ENCODE peak calls at places on chromosomes 1 and 21, in four cellular contexts. O, K, T and U are unnamed samples. For H3K4me1, the result is how much of the 10 kb centered on the place peaks cover.

GRCh38 chr1:106831511-106831910 is 225.0 kb upstream of the PRMT6 start:
- DNase-seq in O (no peak), T (no peak), K (no peak), U (no peak)

GRCh38 chr1:200535605-200536004 is 84.9 kb downstream of the KIF14 start:
- DNase-seq in T (peak), K (no peak), O (no peak), U (no peak)

GRCh38 chr1:26278835-26279597 is 870 bp upstream of the SH3BGRL3 start:
- DNase-seq in K (no peak), T (peak), O (no peak), U (no peak)

GRCh38 chr1:95364546-95364945 is 130.5 kb downstream of the RWDD3 start:
- DNase-seq in O (no peak), K (no peak), T (no peak), U (no peak)

GRCh38 chr1:226741009-226741408 is 1.9 kb upstream of the ITPKB start:
- DNase-seq in T (no peak), O (no peak), K (no peak), U (no peak)

GRCh38 chr1:201142854-201143725 is 11.2 kb downstream of the TMEM9 start:
- DNase-seq in K (no peak), O (peak), T (no peak), U (no peak)

GRCh38 chr1:229148041-229148671 is 122.8 kb upstream of the RAB4A start:
- DNase-seq in K (no peak), T (peak), O (no peak), U (no peak)

GRCh38 chr1:23718482-23718881 is 24.8 kb upstream of the ELOA start:
- DNase-seq in O (no peak), K (no peak), T (no peak), U (no peak)

GRCh38 chr1:43947061-43947889 is 525 bp downstream of the IPO13 start:
- DNase-seq in T (peak), O (no peak), K (no peak), U (no peak)

GRCh38 chr1:34907487-34908090 is 21.9 kb downstream of the DLGAP3 start:
- DNase-seq in O (no peak), K (no peak), T (no peak), U (no peak)

GRCh38 chr1:173531069-173531693 is 54.0 kb downstream of the PRDX6 start:
- DNase-seq in O (no peak), K (no peak), T (no peak), U (no peak)

GRCh38 chr1:68725353-68725752 is 228.5 kb upstream of the DEPDC1 start:
- DNase-seq in T (peak), K (no peak), O (no peak), U (no peak)

GRCh38 chr1:89630046-89630445 is 2.9 kb upstream of the LRRC8C start:
- DNase-seq in T (no peak), O (no peak), K (no peak), U (no peak)

GRCh38 chr1:56025942-56026341 is 553.4 kb downstream of the PLPP3 start:
- DNase-seq in T (no peak), O (no peak), K (no peak), U (no peak)

GRCh38 chr1:117143856-117144255 is 22.3 kb upstream of the TRIM45 start:
- DNase-seq in K (no peak), T (no peak), O (no peak), U (no peak)

GRCh38 chr1:234208791-234209190 is 164.5 kb upstream of the COA6 start:
- DNase-seq in O (no peak), K (no peak), T (no peak), U (no peak)

GRCh38 chr1:208475449-208475848 is 231.3 kb upstream of the PLXNA2 start:
- DNase-seq in O (no peak), K (no peak), T (no peak), U (no peak)

GRCh38 chr21:44377201-44377921 is 23.9 kb downstream of the TRPM2 start:
- DNase-seq in K (no peak), O (peak), T (no peak), U (no peak)

GRCh38 chr1:85495556-85495955 is 30.6 kb upstream of the DDAH1 start:
- DNase-seq in T (peak), O (peak), K (peak), U (no peak)

GRCh38 chr1:116113615-116114014 is 2.4 kb downstream of the MAB21L3 start:
- DNase-seq in T (no peak), K (no peak), O (no peak), U (no peak)

GRCh38 chr21:40243676-40244075 is 376.4 kb downstream of the PCP4 start:
- DNase-seq in O (no peak), K (no peak), T (no peak), U (no peak)

GRCh38 chr1:210739627-210740026 is 394.3 kb downstream of the KCNH1 start:
- DNase-seq in T (no peak), K (no peak), O (no peak), U (no peak)

GRCh38 chr1:3590145-3590768 is 21.1 kb downstream of the MEGF6 start:
- DNase-seq in O (peak), T (no peak), K (no peak), U (no peak)

GRCh38 chr1:224923726-224924125 is 5.7 kb upstream of the DNAH14 start:
- DNase-seq in O (no peak), K (no peak), T (no peak), U (no peak)

GRCh38 chr1:11342677-11343076 is 69.7 kb downstream of the UBIAD1 start:
- DNase-seq in T (no peak), O (no peak), K (no peak), U (no peak)

GRCh38 chr1:229884765-229885164 is 182.3 kb upstream of the GALNT2 start:
- DNase-seq in T (peak), K (no peak), O (no peak), U (no peak)

GRCh38 chr1:218983433-218983832 is 190.2 kb upstream of the LYPLAL1 start:
- DNase-seq in K (no peak), O (peak), T (no peak), U (no peak)

GRCh38 chr1:52348704-52349301 is 17.2 kb downstream of the CC2D1B start:
- DNase-seq in O (peak), K (no peak), T (no peak), U (no peak)

GRCh38 chr1:117093091-117093534 is 28.4 kb downstream of the TRIM45 start:
- DNase-seq in T (no peak), O (no peak), K (peak), U (no peak)

GRCh38 chr1:19430121-19431068 is 54.9 kb downstream of the CAPZB start:
- DNase-seq in O (no peak), T (no peak), K (no peak), U (no peak)

GRCh38 chr1:241444836-241445235 is 74.7 kb downstream of the FH start:
- DNase-seq in T (no peak), K (no peak), O (no peak), U (no peak)

GRCh38 chr1:5754817-5755551 is 237.2 kb downstream of the NPHP4 start:
- DNase-seq in T (no peak), O (no peak), K (peak), U (no peak)

GRCh38 chr1:153238536-153238935 is 21.0 kb upstream of the LORICRIN start:
- DNase-seq in K (no peak), T (no peak), O (no peak), U (no peak)

GRCh38 chr1:214993419-214993818 is 89.1 kb upstream of the KCNK2 start:
- DNase-seq in O (no peak), T (no peak), K (no peak), U (no peak)

GRCh38 chr1:212121772-212122171 is 86.2 kb downstream of the DTL start:
- DNase-seq in K (no peak), O (no peak), T (no peak), U (no peak)

GRCh38 chr1:56491441-56491840 is 87.9 kb downstream of the PLPP3 start:
- DNase-seq in K (no peak), O (no peak), T (no peak), U (no peak)

GRCh38 chr21:46459356-46460112 is 843 bp downstream of the DIP2A start:
- DNase-seq in O (peak), T (peak), K (no peak), U (peak)

GRCh38 chr1:207389728-207390464 is 64.2 kb upstream of the CR2 start:
- DNase-seq in K (no peak), O (no peak), T (no peak), U (no peak)

GRCh38 chr1:58905126-58905490 is 121.3 kb upstream of the JUN start:
- DNase-seq in T (no peak), O (no peak), K (no peak), U (no peak)

GRCh38 chr1:58903450-58904298 is 119.8 kb upstream of the JUN start:
- DNase-seq in O (peak), K (peak), T (peak), U (peak)

GRCh38 chr1:58901008-58901407 is 117.2 kb upstream of the JUN start:
- DNase-seq in O (no peak), T (no peak), K (no peak), U (no peak)

GRCh38 chr1:58904299-58905125 is 120.7 kb upstream of the JUN start:
- DNase-seq in K (no peak), O (no peak), T (no peak), U (no peak)

GRCh38 chr1:58902830-58903229 is 119.0 kb upstream of the JUN start:
- DNase-seq in O (no peak), K (no peak), T (no peak), U (no peak)
- H3K4me1 ChIP-seq in O (under half), K (under half), T (half or more), U (under half)

DNA sequence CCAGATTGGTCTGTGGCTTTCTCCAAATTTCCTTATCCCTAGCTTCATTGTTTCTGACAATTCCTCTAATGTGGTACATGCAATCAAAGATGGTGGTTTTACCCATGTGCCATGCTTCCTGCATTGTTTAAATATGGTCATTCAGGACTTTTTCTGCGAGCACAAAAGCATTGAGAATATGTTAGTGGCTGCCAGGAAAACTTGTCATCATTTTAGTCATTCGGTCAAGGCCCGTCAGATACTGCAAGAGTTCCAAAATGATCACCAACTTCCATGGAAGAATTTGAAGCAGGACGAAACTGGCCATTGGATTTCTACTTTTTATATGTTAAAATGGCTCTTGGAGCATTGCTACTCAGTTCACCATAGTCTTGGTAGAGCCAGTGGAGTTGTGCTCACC is 3.7 kb downstream of the ZBED6 start:
- DNase-seq in O (no peak), K (no peak), T (no peak), U (no peak)
- H3K4me1 ChIP-seq in O (under half), K (under half), T (half or more), U (under half)

DNA sequence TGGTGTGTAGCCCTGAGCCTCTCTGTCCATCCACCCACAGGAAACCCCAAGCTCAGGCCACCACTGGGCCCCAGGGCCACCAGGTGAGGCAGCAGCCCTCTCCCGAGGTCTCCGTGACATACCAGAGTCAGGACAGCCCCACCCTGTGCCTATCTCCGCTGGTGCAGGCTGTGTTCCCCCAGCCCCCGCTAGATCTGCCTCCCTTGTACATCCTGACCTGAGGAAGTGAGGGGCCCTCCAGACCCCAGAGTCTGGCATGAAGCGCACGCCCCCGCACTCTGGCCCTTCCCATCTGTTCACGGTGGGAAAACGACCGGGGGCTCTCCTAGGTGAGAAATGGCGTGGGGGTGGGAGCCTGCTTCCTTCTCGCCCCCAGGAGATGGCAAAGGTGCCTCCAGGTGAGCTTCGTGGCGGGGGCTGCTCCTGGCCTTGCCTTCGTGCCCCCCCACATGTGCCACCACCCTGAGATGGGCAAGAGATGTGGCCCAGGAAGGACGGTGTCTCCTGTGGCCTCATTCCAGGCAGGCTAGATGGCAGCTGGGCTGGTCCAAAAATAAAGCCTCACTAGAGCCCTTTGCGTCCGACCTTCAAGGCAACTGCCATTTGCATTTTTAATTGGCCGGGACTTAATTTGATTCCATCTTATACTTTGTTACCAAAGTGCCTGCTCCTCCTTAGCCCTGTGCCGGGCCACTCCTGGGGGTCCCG is 3.1 kb downstream of the GABRD start:
- DNase-seq in T (no peak), O (no peak), K (no peak), U (no peak)
- H3K4me1 ChIP-seq in T (under half), O (under half), K (under half), U (under half)

GRCh38 chr1:196306421-196306820 is 301.8 kb downstream of the KCNT2 start:
- DNase-seq in K (no peak), T (no peak), O (no peak), U (no peak)
- H3K4me1 ChIP-seq in K (under half), T (under half), O (under half), U (under half)

GRCh38 chr21:36127977-36128376 is 6.9 kb upstream of the CBR3 start:
- DNase-seq in T (no peak), K (peak), O (no peak), U (no peak)
- H3K4me1 ChIP-seq in T (under half), K (under half), O (under half), U (under half)

DNA sequence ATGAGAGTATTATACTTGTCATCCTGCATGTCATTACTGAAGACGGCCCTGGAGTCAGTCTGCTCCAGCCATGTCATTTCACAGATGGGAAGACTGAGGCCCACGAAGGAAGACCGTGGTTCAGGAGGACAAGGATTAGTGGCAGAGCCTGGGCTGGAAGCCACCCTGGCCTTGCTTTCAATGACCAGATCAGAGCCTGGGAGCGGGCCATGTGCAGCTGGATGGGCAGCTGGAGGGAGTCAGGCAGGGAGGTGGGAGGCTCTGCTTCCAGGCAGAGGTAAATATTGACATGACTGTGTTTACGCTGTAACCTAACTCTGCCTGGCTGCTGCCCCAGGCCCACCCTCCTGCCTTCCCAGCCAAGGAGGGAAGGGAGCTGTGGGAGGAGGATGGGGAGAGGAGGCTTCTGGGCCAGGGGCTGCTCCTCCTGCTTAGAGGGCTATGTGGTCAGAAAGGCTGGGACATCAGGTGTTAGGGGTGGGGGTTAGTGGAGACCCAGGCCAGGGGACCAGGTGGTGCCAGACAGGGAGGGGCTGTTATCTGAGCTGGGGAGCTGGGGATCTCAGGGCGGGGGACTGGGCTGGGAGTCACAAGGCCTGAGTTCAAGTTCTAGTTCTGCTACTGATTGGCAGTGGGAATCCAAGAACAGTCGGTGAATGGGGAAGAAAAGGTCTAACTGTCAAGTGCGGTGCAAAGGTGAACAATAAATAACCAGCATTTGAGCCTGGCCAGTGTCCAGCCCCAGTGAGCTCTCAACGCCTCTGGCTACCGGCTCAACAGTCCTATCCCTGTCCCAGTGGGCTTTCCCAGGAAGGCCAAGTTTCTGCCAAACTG is 48.5 kb upstream of the ECE1 start:
- DNase-seq in K (no peak), O (no peak), T (peak), U (no peak)
- H3K4me1 ChIP-seq in K (under half), O (half or more), T (half or more), U (half or more)